ENCODE peak calls at places on chromosomes 13 and 19, in five cellular contexts. P, T, A, R and H are unnamed samples.

GRCh38 chr19:35006342-35006998 is 6.3 kb downstream of the GRAMD1A start:
- DNase-seq in A (no peak), R (no peak), T (no peak), P (no peak), H (no peak)

GRCh38 chr13:51785592-51786424 is 18.2 kb downstream of the DHRS12 start:
- DNase-seq in A (no peak), P (no peak), R (no peak), T (no peak), H (peak; percentile 59)

GRCh38 chr13:101523732-101524131 is 71.3 kb downstream of the ITGBL1 start:
- DNase-seq in P (no peak), R (no peak), A (no peak), T (no peak), H (no peak)

GRCh38 chr13:48901786-48902185 is 73.9 kb upstream of the FNDC3A start:
- DNase-seq in A (no peak), T (no peak), R (no peak), P (no peak), H (no peak)

GRCh38 chr19:10223488-10224213 is 7.5 kb downstream of the S1PR2 start:
- DNase-seq in R (no peak), A (no peak), T (no peak), P (no peak), H (no peak)

GRCh38 chr13:113762538-113762937 is 3.5 kb downstream of the TMEM255B start:
- DNase-seq in A (no peak), T (no peak), P (no peak), R (no peak), H (no peak)

GRCh38 chr19:7841751-7842660 is 12.0 kb downstream of the EVI5L start:
- DNase-seq in R (no peak), P (no peak), A (no peak), T (no peak), H (no peak)

GRCh38 chr19:30326076-30326710 is 46.0 kb upstream of the ZNF536 start:
- DNase-seq in P (no peak), A (no peak), T (no peak), R (no peak), H (no peak)

GRCh38 chr13:80224468-80224867 is 116.5 kb downstream of the SPRY2 start:
- DNase-seq in A (no peak), T (no peak), P (no peak), R (no peak), H (no peak)

GRCh38 chr13:39379118-39379517 is 223.9 kb downstream of the LHFPL6 start:
- DNase-seq in P (no peak), T (no peak), R (no peak), A (no peak), H (no peak)

GRCh38 chr13:46168341-46168740 is 13.6 kb downstream of the LCP1 start:
- DNase-seq in R (no peak), A (no peak), T (no peak), P (peak; percentile 10), H (no peak)

GRCh38 chr13:34078334-34078999 is 260.5 kb downstream of the RFC3 start:
- DNase-seq in P (no peak), A (no peak), T (no peak), R (no peak), H (no peak)

GRCh38 chr19:14004619-14005380 is 1.3 kb downstream of the RFX1 start:
- DNase-seq in P (no peak), A (no peak), R (no peak), T (no peak), H (no peak)

GRCh38 chr19:10896851-10897526 is 25.6 kb downstream of the CARM1 start:
- DNase-seq in T (no peak), R (no peak), A (no peak), P (no peak), H (peak; percentile 56)

GRCh38 chr13:80382576-80382975 is 41.6 kb upstream of the SPRY2 start:
- DNase-seq in T (no peak), R (no peak), P (no peak), A (no peak), H (peak; percentile 61)

GRCh38 chr13:99617474-99618255 is 116.4 kb downstream of the TM9SF2 start:
- DNase-seq in T (peak; percentile 1), R (no peak), P (peak; percentile 62), A (peak; percentile 73), H (no peak)

GRCh38 chr13:111396457-111396856 is 76.0 kb downstream of the TEX29 start:
- DNase-seq in R (no peak), T (no peak), A (no peak), P (no peak), H (no peak)

GRCh38 chr13:19586904-19587634 is 25.7 kb upstream of the TPTE2 start:
- DNase-seq in P (no peak), R (peak; percentile 65), T (no peak), A (no peak), H (no peak)

GRCh38 chr13:34247596-34247995 is 429.6 kb downstream of the RFC3 start:
- DNase-seq in P (no peak), A (no peak), T (no peak), R (no peak), H (no peak)

GRCh38 chr19:3140667-3141038 is 4.8 kb downstream of the GNA15 start:
- DNase-seq in A (no peak), P (no peak), T (no peak), R (no peak), H (no peak)